ENCODE peak calls at places on chromosomes 3 and 15, in eight cellular contexts. A is stimulated activated CD8-positive, alpha-beta memory T cell treated with anti-CD3 and anti-CD28 coated beads, Interleukin-4, amount 100 ng/mL, for 48 hours; H is islet precursor cell; L is testis; M is neural crest cell; X is HEK293T; V is fibroblast of lung; N is HepG2. W is an unnamed sample.

GRCh38 chr3:122858373-122858772 is 63.5 kb downstream of the SLC49A4 start:
- DNase-seq in A (no peak), H (no peak), L (no peak), M (no peak), X (no peak), V (peak), N (peak), W (peak)

GRCh38 chr15:57538822-57539221 is 52.9 kb upstream of the MYZAP start:
- DNase-seq in A (no peak), H (no peak), L (no peak), M (no peak), X (no peak), V (no peak), N (no peak), W (no peak)

GRCh38 chr15:36301931-36302330 is 277.5 kb upstream of the CDIN1 start:
- DNase-seq in A (no peak), H (no peak), L (no peak), M (no peak), X (no peak), V (no peak), N (no peak), W (no peak)

GRCh38 chr3:43481325-43481860 is 140.4 kb downstream of the ANO10 start:
- DNase-seq in A (no peak), H (peak), L (no peak), M (no peak), X (no peak), V (no peak), N (no peak), W (no peak)

GRCh38 chr15:75356539-75356938 is 9.7 kb downstream of the NEIL1 start:
- DNase-seq in A (no peak), H (no peak), L (no peak), M (no peak), X (no peak), V (no peak), N (no peak), W (no peak)

GRCh38 chr3:174907027-174907426 is 47.9 kb downstream of the NAALADL2 start:
- DNase-seq in A (no peak), H (no peak), L (no peak), M (no peak), X (no peak), V (peak), N (no peak), W (no peak)

GRCh38 chr3:36701249-36701572 is 63.1 kb downstream of the DCLK3 start:
- DNase-seq in A (no peak), H (no peak), L (no peak), M (no peak), X (no peak), V (no peak), N (no peak), W (no peak)

GRCh38 chr15:22867886-22868285 is 29.4 kb downstream of the NIPA2 start:
- DNase-seq in A (no peak), H (no peak), L (no peak), M (no peak), X (no peak), V (no peak), N (no peak), W (no peak)

GRCh38 chr15:99429681-99430081 is 136.1 kb upstream of the MEF2A start:
- DNase-seq in A (no peak), H (no peak), L (no peak), M (no peak), X (no peak), V (no peak), N (no peak), W (no peak)

GRCh38 chr3:52535411-52536111 is 844 bp upstream of the UQCC5 start:
- DNase-seq in A (peak), H (no peak), L (peak), M (no peak), X (no peak), V (no peak), N (no peak), W (no peak)

GRCh38 chr3:156395961-156396700 is 158.8 kb downstream of the SSR3 start:
- DNase-seq in A (no peak), H (no peak), L (no peak), M (no peak), X (no peak), V (no peak), N (peak), W (no peak)

GRCh38 chr15:29276366-29276765 is 6.7 kb upstream of the NSMCE3 start:
- DNase-seq in A (no peak), H (peak), L (no peak), M (no peak), X (no peak), V (no peak), N (no peak), W (no peak)

GRCh38 chr15:42033214-42033873 is 12.5 kb upstream of the PLA2G4E start:
- DNase-seq in A (no peak), H (no peak), L (no peak), M (no peak), X (no peak), V (no peak), N (no peak), W (no peak)

GRCh38 chr15:75884041-75884440 is 19.6 kb upstream of the FBXO22 start:
- DNase-seq in A (no peak), H (no peak), L (no peak), M (no peak), X (no peak), V (peak), N (no peak), W (no peak)

GRCh38 chr3:160005004-160005403 is 16.4 kb downstream of the IL12A start:
- DNase-seq in A (no peak), H (no peak), L (no peak), M (no peak), X (no peak), V (no peak), N (no peak), W (no peak)

GRCh38 chr15:65409284-65409631 is 13.5 kb downstream of the IGDCC4 start:
- DNase-seq in A (no peak), H (no peak), L (no peak), M (no peak), X (no peak), V (peak), N (peak), W (no peak)

GRCh38 chr3:39937315-39937714 is 127.9 kb downstream of the MYRIP start:
- DNase-seq in A (no peak), H (no peak), L (peak), M (no peak), X (no peak), V (no peak), N (peak), W (no peak)

GRCh38 chr15:58201536-58201935 is 63.4 kb downstream of the AQP9 start:
- DNase-seq in A (no peak), H (no peak), L (no peak), M (no peak), X (no peak), V (peak), N (no peak), W (no peak)

GRCh38 chr3:42369304-42369703 is 41.1 kb downstream of the LYZL4 start:
- DNase-seq in A (no peak), H (peak), L (no peak), M (no peak), X (no peak), V (no peak), N (no peak), W (no peak)

GRCh38 chr15:70094690-70095311 is 2.9 kb downstream of the TLE3 start:
- DNase-seq in A (no peak), H (peak), L (peak), M (no peak), X (no peak), V (peak), N (peak), W (no peak)

GRCh38 chr3:94162700-94163099 is 99.8 kb downstream of the NSUN3 start:
- DNase-seq in A (peak), H (peak), L (no peak), M (no peak), X (no peak), V (no peak), N (peak), W (no peak)

GRCh38 chr3:45164056-45164455 is 17.9 kb upstream of the CDCP1 start:
- DNase-seq in A (no peak), H (no peak), L (no peak), M (no peak), X (no peak), V (no peak), N (no peak), W (no peak)

GRCh38 chr3:178275311-178275710 is 260.9 kb upstream of the KCNMB2 start:
- DNase-seq in A (no peak), H (no peak), L (no peak), M (no peak), X (no peak), V (no peak), N (no peak), W (no peak)

GRCh38 chr3:188037965-188038581 is 115.9 kb upstream of the LPP start:
- DNase-seq in A (no peak), H (no peak), L (no peak), M (no peak), X (no peak), V (no peak), N (no peak), W (no peak)

GRCh38 chr3:13019243-13019701 is 54.0 kb downstream of the IQSEC1 start:
- DNase-seq in A (no peak), H (peak), L (no peak), M (peak), X (no peak), V (peak), N (no peak), W (peak)

W was measured in NCI-H446.